ENCODE peak calls at places on chromosomes 12 and 14, in four cellular contexts. K, B, A and V are unnamed samples.

GRCh38 chr14:104818714-104819161 is 17.8 kb downstream of the ZBTB42 start:
- DNase-seq in A (peak; percentile 15), K (no peak), B (no peak), V (no peak)

GRCh38 chr12:52217223-52217622 is 15.8 kb upstream of the KRT7 start:
- DNase-seq in K (peak; percentile 91), A (peak; percentile 12), B (no peak), V (peak; percentile 88)

GRCh38 chr12:5945071-5946008 is at the start of gene ANO2:
- DNase-seq in A (no peak), B (no peak), K (no peak), V (no peak)

GRCh38 chr12:96238336-96239031 is 44.3 kb downstream of the ELK3 start:
- DNase-seq in K (no peak), A (no peak), B (no peak), V (no peak)

GRCh38 chr12:27463826-27464554 is 17.5 kb downstream of the SMCO2 start:
- DNase-seq in K (no peak), B (peak; percentile 51), A (peak; percentile 70), V (no peak)

GRCh38 chr12:47881826-47882427 is 22.9 kb downstream of the VDR start:
- DNase-seq in B (peak; percentile 96), K (no peak), A (no peak), V (no peak)

GRCh38 chr14:78448483-78449094 is 278.4 kb downstream of the NRXN3 start:
- DNase-seq in B (no peak), A (no peak), K (peak; percentile 25), V (no peak)

GRCh38 chr14:99425272-99425681 is 55.4 kb downstream of the SETD3 start:
- DNase-seq in A (no peak), K (no peak), B (no peak), V (no peak)

GRCh38 chr14:29410581-29410980 is 517.1 kb downstream of the PRKD1 start:
- DNase-seq in A (no peak), K (no peak), B (no peak), V (no peak)

GRCh38 chr12:1457901-1458300 is 136.5 kb downstream of the FBXL14 start:
- DNase-seq in A (no peak), B (peak; percentile 55), K (no peak), V (no peak)

GRCh38 chr14:94677747-94678146 is 65.6 kb downstream of the SERPINA3 start:
- DNase-seq in B (no peak), K (no peak), A (no peak), V (no peak)

GRCh38 chr14:35406811-35407630 is 2.5 kb upstream of the NFKBIA start:
- DNase-seq in A (peak; percentile 49), B (no peak), K (peak; percentile 45), V (no peak)

GRCh38 chr12:64186789-64187188 is 35.3 kb downstream of the KICS2 start:
- DNase-seq in A (no peak), K (no peak), B (no peak), V (no peak)

GRCh38 chr12:122035292-122035691 is 13.6 kb downstream of the BCL7A start:
- DNase-seq in K (peak; percentile 91), A (no peak), B (no peak), V (peak; percentile 73)

GRCh38 chr12:110109037-110109836 is 14.9 kb upstream of the IFT81 start:
- DNase-seq in B (peak; percentile 97), A (peak; percentile 88), K (peak; percentile 69), V (no peak)

GRCh38 chr14:91264151-91265150 is 19.9 kb upstream of the GPR68 start:
- DNase-seq in A (no peak), K (no peak), B (no peak), V (no peak)

GRCh38 chr14:51873221-51873893 is 12.9 kb downstream of the GNG2 start:
- DNase-seq in K (no peak), B (peak; percentile 87), A (no peak), V (no peak)

GRCh38 chr12:77060883-77061240 is 4.5 kb downstream of the E2F7 start:
- DNase-seq in B (no peak), K (no peak), A (no peak), V (no peak)

GRCh38 chr12:16020034-16020433 is 108.9 kb downstream of the DERA start:
- DNase-seq in B (no peak), K (no peak), A (no peak), V (no peak)

GRCh38 chr14:63854330-63854729 is 1.5 kb downstream of the SYNE2 start:
- DNase-seq in K (no peak), B (no peak), A (no peak), V (no peak)

GRCh38 chr12:104761091-104761490 is 197.0 kb downstream of the SLC41A2 start:
- DNase-seq in A (no peak), B (no peak), K (no peak), V (no peak)

GRCh38 chr14:57574617-57575288 is 81.1 kb upstream of the CCDC198 start:
- DNase-seq in A (no peak), B (no peak), K (no peak), V (no peak)

GRCh38 chr14:68386950-68387779 is 405.7 kb downstream of the ZFP36L1 start:
- DNase-seq in B (no peak), K (no peak), A (no peak), V (peak; percentile 33)

GRCh38 chr12:103801709-103802585 is 39.1 kb downstream of the NT5DC3 start:
- DNase-seq in A (no peak), B (no peak), K (no peak), V (no peak)

GRCh38 chr12:62760779-62761178 is 174.2 kb downstream of the PPM1H start:
- DNase-seq in B (no peak), K (no peak), A (no peak), V (peak; percentile 15)

GRCh38 chr14:84375235-84375634 is 1154.7 kb upstream of the FLRT2 start:
- DNase-seq in K (no peak), B (no peak), A (no peak), V (no peak)

GRCh38 chr12:8860165-8860961 is 37.9 kb downstream of the A2ML1 start:
- DNase-seq in B (no peak), A (peak; percentile 49), K (peak; percentile 44), V (peak; percentile 36)

GRCh38 chr14:89428556-89429196 is 11.6 kb upstream of the FOXN3 start:
- DNase-seq in A (peak; percentile 42), B (no peak), K (peak; percentile 64), V (no peak)

GRCh38 chr12:49020441-49020840 is 1.9 kb upstream of the PRKAG1 start:
- DNase-seq in B (no peak), K (no peak), A (peak; percentile 19), V (no peak)

GRCh38 chr12:122282066-122282465 is 15.8 kb upstream of the VPS33A start:
- DNase-seq in K (no peak), A (no peak), B (peak; percentile 45), V (no peak)

GRCh38 chr12:47591387-47591786 is 114.4 kb downstream of the RPAP3 start:
- DNase-seq in K (no peak), B (no peak), A (no peak), V (no peak)

GRCh38 chr14:53539489-53540126 is 386.5 kb upstream of the DDHD1 start:
- DNase-seq in B (peak; percentile 70), K (peak; percentile 50), A (peak; percentile 75), V (peak; percentile 27)

GRCh38 chr14:79584679-79585078 is 626.6 kb downstream of the DIO2 start:
- DNase-seq in A (no peak), B (peak; percentile 86), K (no peak), V (no peak)

GRCh38 chr12:55815473-55815872 is 2.1 kb downstream of the SARNP start:
- DNase-seq in A (no peak), K (no peak), B (no peak), V (no peak)
- H3K4me3 ChIP-seq in A (no peak overlapping the region), K (no peak overlapping the region), B (peak overlapping the region; percentile 68), V (peak overlapping the region; percentile 83)

GRCh38 chr14:37172024-37172869 is at the start of gene SLC25A21:
- DNase-seq in A (peak; percentile 77), K (peak; percentile 72), B (peak; percentile 59), V (peak; percentile 72)
- TF ChIP-seq CTCF in A (no peak), K (peak; percentile 15), B (peak; percentile 25), V (no peak)

GRCh38 chr12:53502331-53502730 is 1.2 kb downstream of the TARBP2 start:
- DNase-seq in K (no peak), B (no peak), A (peak; percentile 58), V (no peak)
- H3K4me3 ChIP-seq in K (no peak overlapping the region), B (peak overlapping the region; percentile 87), A (no peak overlapping the region), V (peak overlapping the region; percentile 81)

GRCh38 chr14:101758913-101759593 is 2.5 kb upstream of the PPP2R5C start:
- DNase-seq in A (no peak), B (no peak), K (no peak), V (no peak)
- TF ChIP-seq CTCF in A (no peak), B (no peak), K (no peak), V (no peak)

GRCh38 chr12:118187746-118188390 is 51.9 kb downstream of the PEBP1 start:
- DNase-seq in A (no peak), B (no peak), K (no peak), V (no peak)

GRCh38 chr12:118190266-118190665 is 54.3 kb downstream of the PEBP1 start:
- DNase-seq in B (no peak), A (no peak), K (no peak), V (no peak)

GRCh38 chr12:118188690-118189371 is 52.9 kb downstream of the PEBP1 start:
- DNase-seq in A (peak; percentile 72), B (peak; percentile 33), K (no peak), V (no peak)

GRCh38 chr12:118193477-118193876 is 57.6 kb downstream of the PEBP1 start:
- DNase-seq in B (no peak), K (no peak), A (no peak), V (no peak)

DNA sequence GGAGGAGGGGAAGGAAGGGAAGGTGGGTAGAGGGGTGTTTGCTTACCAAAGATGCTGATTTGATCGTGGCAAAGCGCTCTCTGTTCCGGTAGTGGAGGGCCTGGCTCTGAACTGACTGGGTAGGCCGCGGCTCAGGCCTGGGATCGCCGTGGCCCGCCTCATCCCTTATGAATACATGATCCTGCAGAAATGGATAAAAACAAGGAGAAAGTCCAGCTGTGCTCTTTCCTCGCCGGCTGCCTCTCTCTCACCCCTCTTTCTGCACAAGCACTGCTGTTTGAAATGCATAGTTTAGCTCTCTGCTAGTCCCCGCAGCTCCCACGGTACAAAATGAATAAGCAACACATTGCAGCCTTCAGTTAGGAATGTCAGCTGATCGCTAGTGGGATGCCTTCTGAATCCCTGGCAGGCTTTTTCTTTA is 53.8 kb downstream of the PEBP1 start:
- DNase-seq in B (peak; percentile 66), A (peak; percentile 24), K (peak; percentile 16), V (no peak)
- H3K4me3 ChIP-seq in B (peak overlapping the region; percentile 66), A (peak overlapping the region; percentile 38), K (peak overlapping the region; percentile 18), V (no peak overlapping the region)